ENCODE peak calls at places on chromosomes 4 and X, in six cellular contexts. R is HCT116, Z is breast epithelium, T is cardiac muscle cell, S is tibial nerve, G is mammary epithelial cell. A is an unnamed sample.

GRCh38 chr4:74056858-74057562 is 18.5 kb upstream of the CXCL3 start:
- DNase-seq in R (peak; percentile 68), Z (no peak), T (peak; percentile 83), S (no peak), G (peak; percentile 62), A (no peak)

GRCh38 chr4:184384056-184384809 is 90.1 kb downstream of the IRF2 start:
- DNase-seq in R (no peak), Z (no peak), T (peak; percentile 98), S (peak; percentile 71), G (peak; percentile 93), A (peak; percentile 72)

GRCh38 chr4:89301003-89301402 is 6.6 kb downstream of the GPRIN3 start:
- DNase-seq in R (no peak), Z (no peak), T (no peak), S (no peak), G (no peak), A (no peak)

GRCh38 chrX:102339312-102340298 is 92.6 kb downstream of the NXF2 start:
- DNase-seq in R (no peak), Z (no peak), T (no peak), S (no peak), G (no peak), A (no peak)

GRCh38 chr4:176340871-176341685 is 21.3 kb downstream of the SPCS3 start:
- DNase-seq in R (no peak), Z (no peak), T (peak; percentile 75), S (peak; percentile 47), G (peak; percentile 25), A (peak; percentile 56)

GRCh38 chr4:133812236-133812635 is 389.4 kb downstream of the PABPC4L start:
- DNase-seq in R (no peak), Z (no peak), T (no peak), S (no peak), G (no peak), A (no peak)

GRCh38 chrX:13254076-13254785 is 65.6 kb downstream of the ATXN3L start:
- DNase-seq in R (no peak), Z (no peak), T (peak; percentile 69), S (no peak), G (peak; percentile 74), A (peak; percentile 82)

GRCh38 chrX:22184096-22184495 is 88.6 kb upstream of the CBLL2 start:
- DNase-seq in R (no peak), Z (no peak), T (no peak), S (no peak), G (no peak), A (no peak)

GRCh38 chrX:10444204-10444603 is 176.2 kb downstream of the MID1 start:
- DNase-seq in R (no peak), Z (no peak), T (no peak), S (no peak), G (no peak), A (no peak)

GRCh38 chrX:108270739-108271396 is 167.4 kb downstream of the COL4A6 start:
- DNase-seq in R (no peak), Z (no peak), T (peak; percentile 21), S (no peak), G (peak; percentile 46), A (peak; percentile 14)

GRCh38 chr4:127856485-127857447 is 23.9 kb upstream of the PLK4 start:
- DNase-seq in R (no peak), Z (no peak), T (peak; percentile 90), S (no peak), G (peak; percentile 94), A (peak; percentile 20)

GRCh38 chr4:127852661-127853060 is 28.0 kb upstream of the PLK4 start:
- DNase-seq in R (no peak), Z (no peak), T (no peak), S (no peak), G (no peak), A (no peak)

GRCh38 chr4:127857641-127858040 is 23.1 kb upstream of the PLK4 start:
- DNase-seq in R (no peak), Z (no peak), T (no peak), S (no peak), G (peak; percentile 60), A (no peak)
- H3K27ac ChIP-seq in R (no peak overlapping the region), Z (no peak overlapping the region), T (no peak overlapping the region), S (no peak overlapping the region), G (peak overlapping the region; percentile 67), A (peak overlapping the region; percentile 36)

GRCh38 chr4:172515266-172515879 is 653.2 kb upstream of the GALNT7 start:
- DNase-seq in R (no peak), Z (no peak), T (no peak), S (no peak), G (no peak), A (peak; percentile 1)
- H3K27ac ChIP-seq in R (no peak overlapping the region), Z (no peak overlapping the region), T (no peak overlapping the region), S (no peak overlapping the region), G (no peak overlapping the region), A (no peak overlapping the region)

DNA sequence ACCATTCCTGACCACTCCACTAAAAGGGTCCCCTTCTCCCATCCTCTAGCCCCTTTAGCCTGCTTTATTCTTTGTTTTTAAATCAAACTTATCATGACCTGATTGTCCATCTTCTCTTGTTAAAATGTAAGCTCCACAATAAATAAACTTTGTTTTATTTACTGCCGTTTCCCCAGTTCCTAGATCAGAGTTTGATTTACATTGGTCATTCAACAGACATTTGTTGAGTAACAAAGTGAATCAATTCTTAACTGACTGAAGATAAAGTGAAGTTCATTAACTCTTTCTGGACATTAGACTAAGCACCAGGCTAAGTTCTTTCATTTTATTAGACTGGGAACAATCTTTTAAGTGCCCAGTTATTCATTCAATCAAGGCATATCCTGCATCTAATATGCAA is 263.2 kb upstream of the FTHL17 start:
- DNase-seq in R (no peak), Z (no peak), T (no peak), S (no peak), G (no peak), A (no peak)
- H3K27ac ChIP-seq in R (no peak overlapping the region), Z (no peak overlapping the region), T (no peak overlapping the region), S (no peak overlapping the region), G (no peak overlapping the region), A (no peak overlapping the region)

GRCh38 chrX:129739591-129739990 is 812 bp downstream of the XPNPEP2 start:
- DNase-seq in R (no peak), Z (no peak), T (peak; percentile 32), S (no peak), G (no peak), A (no peak)
- H3K27ac ChIP-seq in R (no peak overlapping the region), Z (no peak overlapping the region), T (no peak overlapping the region), S (peak overlapping the region; percentile 61), G (no peak overlapping the region), A (peak overlapping the region; percentile 90)

GRCh38 chr4:8707045-8707781 is 114.6 kb downstream of the CPZ start:
- DNase-seq in R (no peak), Z (no peak), T (no peak), S (no peak), G (no peak), A (no peak)

GRCh38 chr4:8703857-8704495 is 111.4 kb downstream of the CPZ start:
- DNase-seq in R (no peak), Z (peak; percentile 25), T (no peak), S (no peak), G (no peak), A (no peak)

GRCh38 chr4:8704632-8705031 is 112.1 kb downstream of the CPZ start:
- DNase-seq in R (no peak), Z (peak; percentile 35), T (no peak), S (no peak), G (no peak), A (no peak)

GRCh38 chr4:8706221-8707044 is 113.9 kb downstream of the CPZ start:
- DNase-seq in R (no peak), Z (peak; percentile 38), T (no peak), S (no peak), G (no peak), A (no peak)

DNA sequence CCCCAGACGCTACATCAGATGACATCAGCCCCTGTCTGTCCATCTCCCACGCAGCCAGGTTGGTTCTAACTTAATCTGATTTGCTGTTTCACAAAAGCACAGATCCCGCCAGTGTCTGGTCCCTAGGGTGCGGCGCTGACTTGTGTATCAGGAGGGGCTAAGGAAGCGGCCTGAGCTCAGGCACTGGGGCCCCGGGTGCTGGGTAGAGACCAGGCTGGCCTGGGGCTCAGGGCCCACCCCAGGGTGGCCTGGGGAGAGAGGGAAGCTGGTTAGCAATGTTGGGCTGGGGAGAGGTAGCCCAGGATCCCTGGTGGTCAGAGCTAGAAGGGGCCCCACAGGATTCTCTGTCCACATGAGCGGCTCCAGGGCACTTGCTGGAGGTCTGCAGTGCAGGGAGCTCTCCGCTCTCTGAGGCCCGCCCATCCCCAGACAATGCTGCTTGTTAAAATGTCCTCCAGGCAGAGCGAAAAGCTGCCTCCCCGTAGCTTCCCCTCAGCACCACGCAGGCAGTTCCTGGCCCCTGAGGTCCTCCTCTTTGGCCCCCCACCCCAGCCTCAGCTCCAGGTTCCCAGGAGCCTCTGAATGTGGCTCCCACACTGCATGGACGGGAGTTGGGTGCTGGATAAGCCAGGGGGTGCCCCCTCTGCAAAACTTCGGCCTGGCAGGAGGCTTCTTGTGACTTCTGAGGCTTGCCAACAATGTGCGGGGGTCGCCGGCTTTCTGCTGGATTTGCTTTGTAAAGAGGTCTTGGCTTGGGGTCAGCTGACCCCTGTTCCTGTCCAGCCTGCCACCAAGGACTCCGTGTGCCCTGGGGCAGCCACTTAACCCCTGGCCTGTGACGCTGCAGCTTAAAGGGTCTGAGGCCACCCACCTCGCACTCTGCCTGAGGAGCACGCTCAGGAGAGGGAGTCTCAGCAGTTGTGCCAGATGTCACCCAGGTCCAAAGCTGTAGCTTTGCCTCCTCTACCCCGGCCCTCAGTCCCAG is 112.9 kb downstream of the CPZ start:
- DNase-seq in R (no peak), Z (peak; percentile 27), T (no peak), S (no peak), G (no peak), A (no peak)
- H3K27ac ChIP-seq in R (no peak overlapping the region), Z (no peak overlapping the region), T (no peak overlapping the region), S (no peak overlapping the region), G (no peak overlapping the region), A (no peak overlapping the region)

GRCh38 chrX:104347860-104348259 is 93.1 kb upstream of the ESX1 start:
- DNase-seq in R (no peak), Z (no peak), T (peak; percentile 64), S (no peak), G (no peak), A (no peak)

DNA sequence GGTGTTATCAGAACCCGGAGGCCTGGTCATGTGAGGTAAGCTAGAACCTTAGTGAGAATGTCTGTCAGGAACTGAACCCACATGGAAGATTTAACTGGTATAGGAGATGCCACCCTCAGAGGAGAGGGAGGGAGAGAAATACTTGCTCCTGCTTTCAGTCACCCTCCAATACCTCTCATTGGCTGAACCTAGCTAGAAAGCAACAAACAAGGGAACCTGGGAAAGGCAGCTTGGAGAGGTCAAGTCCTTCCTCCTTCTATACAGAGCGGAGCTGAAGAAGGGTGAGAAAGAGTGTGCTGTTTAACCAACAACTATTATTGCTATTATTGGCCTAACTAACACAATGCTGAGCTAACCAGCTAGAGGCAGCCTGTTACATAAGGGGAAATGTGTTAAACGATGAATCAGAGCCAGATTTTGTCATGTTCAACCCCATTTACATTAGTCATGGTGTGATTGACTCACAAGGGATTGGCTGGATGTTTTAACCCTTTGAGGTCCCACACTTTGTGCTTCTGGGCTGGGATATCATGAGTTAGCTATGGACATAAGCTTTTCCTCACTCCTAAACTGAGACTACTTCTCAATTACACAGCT is 96.5 kb upstream of the ESX1 start:
- DNase-seq in R (peak; percentile 41), Z (no peak), T (peak; percentile 78), S (no peak), G (peak; percentile 91), A (no peak)
- H3K27ac ChIP-seq in R (no peak overlapping the region), Z (no peak overlapping the region), T (no peak overlapping the region), S (no peak overlapping the region), G (peak overlapping the region; percentile 59), A (no peak overlapping the region)

GRCh38 chrX:14290335-14290734 is 239.0 kb upstream of the GLRA2 start:
- DNase-seq in R (no peak), Z (no peak), T (no peak), S (no peak), G (no peak), A (no peak)

GRCh38 chrX:14291626-14292025 is 237.7 kb upstream of the GLRA2 start:
- DNase-seq in R (no peak), Z (no peak), T (no peak), S (no peak), G (no peak), A (no peak)
- H3K27ac ChIP-seq in R (no peak overlapping the region), Z (no peak overlapping the region), T (no peak overlapping the region), S (no peak overlapping the region), G (no peak overlapping the region), A (no peak overlapping the region)